ENCODE peak calls at places on chromosomes 6 and 20, in four cellular contexts. One of them, this sample, is unnamed.

GRCh38 chr6:43396408-43397149 is 27.1 kb upstream of the ZNF318 start:
- DNase-seq in fibroblast of mammary gland: no peak
- DNase-seq in AG09319: no peak
- DNase-seq in HepG2: no peak
- DNase-seq in this sample: no peak

GRCh38 chr20:56380375-56380774 is 11.6 kb downstream of the AURKA start:
- DNase-seq in fibroblast of mammary gland: no peak
- DNase-seq in AG09319: no peak
- DNase-seq in HepG2: no peak
- DNase-seq in this sample: no peak

GRCh38 chr6:113697642-113698410 is 159.3 kb upstream of the MARCKS start:
- DNase-seq in fibroblast of mammary gland: peak; percentile 93
- DNase-seq in AG09319: peak; percentile 79
- DNase-seq in HepG2: no peak
- DNase-seq in this sample: no peak

GRCh38 chr6:85065831-85066230 is 301.4 kb upstream of the TBX18 start:
- DNase-seq in fibroblast of mammary gland: peak; percentile 68
- DNase-seq in AG09319: no peak
- DNase-seq in HepG2: no peak
- DNase-seq in this sample: no peak

GRCh38 chr20:33277471-33278441 is 5.3 kb upstream of the BPIFB1 start:
- DNase-seq in fibroblast of mammary gland: no peak
- DNase-seq in AG09319: no peak
- DNase-seq in HepG2: peak; percentile 53
- DNase-seq in this sample: no peak

GRCh38 chr6:149108398-149109100 is 209.0 kb upstream of the TAB2 start:
- DNase-seq in fibroblast of mammary gland: no peak
- DNase-seq in AG09319: no peak
- DNase-seq in HepG2: no peak
- DNase-seq in this sample: no peak

GRCh38 chr6:12283904-12284303 is 6.3 kb upstream of the EDN1 start:
- DNase-seq in fibroblast of mammary gland: no peak
- DNase-seq in AG09319: no peak
- DNase-seq in HepG2: no peak
- DNase-seq in this sample: no peak

GRCh38 chr20:41327178-41327577 is 9.6 kb upstream of the ZHX3 start:
- DNase-seq in fibroblast of mammary gland: no peak
- DNase-seq in AG09319: no peak
- DNase-seq in HepG2: no peak
- DNase-seq in this sample: no peak

GRCh38 chr6:51350308-51350904 is 531.7 kb downstream of the TFAP2B start:
- DNase-seq in fibroblast of mammary gland: peak; percentile 12
- DNase-seq in AG09319: no peak
- DNase-seq in HepG2: no peak
- DNase-seq in this sample: no peak

GRCh38 chr20:33815671-33816070 is 4.5 kb downstream of the CHMP4B start:
- DNase-seq in fibroblast of mammary gland: no peak
- DNase-seq in AG09319: no peak
- DNase-seq in HepG2: no peak
- DNase-seq in this sample: no peak

GRCh38 chr20:63693079-63693974 is 3.1 kb upstream of the TNFRSF6B start:
- DNase-seq in fibroblast of mammary gland: no peak
- DNase-seq in AG09319: no peak
- DNase-seq in HepG2: no peak
- DNase-seq in this sample: no peak

GRCh38 chr20:14488756-14489479 is 151.5 kb upstream of the FLRT3 start:
- DNase-seq in fibroblast of mammary gland: peak; percentile 12
- DNase-seq in AG09319: no peak
- DNase-seq in HepG2: no peak
- DNase-seq in this sample: no peak

GRCh38 chr20:25081065-25081729 is 744 bp downstream of the VSX1 start:
- DNase-seq in fibroblast of mammary gland: no peak
- DNase-seq in AG09319: no peak
- DNase-seq in HepG2: no peak
- DNase-seq in this sample: peak; percentile 90

GRCh38 chr20:49415005-49415663 is 67.3 kb downstream of the KCNB1 start:
- DNase-seq in fibroblast of mammary gland: no peak
- DNase-seq in AG09319: no peak
- DNase-seq in HepG2: no peak
- DNase-seq in this sample: no peak

GRCh38 chr6:11196511-11197174 is 35.8 kb downstream of the NEDD9 start:
- DNase-seq in fibroblast of mammary gland: peak; percentile 34
- DNase-seq in AG09319: peak; percentile 58
- DNase-seq in HepG2: no peak
- DNase-seq in this sample: no peak

GRCh38 chr6:33091957-33092356 is 16.2 kb downstream of the HLA-DPB1 start:
- DNase-seq in fibroblast of mammary gland: no peak
- DNase-seq in AG09319: no peak
- DNase-seq in HepG2: peak; percentile 30
- DNase-seq in this sample: peak; percentile 28

GRCh38 chr6:91569071-91569470 is 982.2 kb upstream of the MAP3K7 start:
- DNase-seq in fibroblast of mammary gland: no peak
- DNase-seq in AG09319: no peak
- DNase-seq in HepG2: no peak
- DNase-seq in this sample: no peak

GRCh38 chr20:47303736-47304135 is 52.8 kb downstream of the ZMYND8 start:
- DNase-seq in fibroblast of mammary gland: no peak
- DNase-seq in AG09319: no peak
- DNase-seq in HepG2: no peak
- DNase-seq in this sample: no peak

GRCh38 chr6:121826156-121826810 is 390.8 kb downstream of the GJA1 start:
- DNase-seq in fibroblast of mammary gland: peak; percentile 96
- DNase-seq in AG09319: no peak
- DNase-seq in HepG2: no peak
- DNase-seq in this sample: no peak

GRCh38 chr6:134416501-134417154 is 98.7 kb upstream of the SGK1 start:
- DNase-seq in fibroblast of mammary gland: peak; percentile 68
- DNase-seq in AG09319: no peak
- DNase-seq in HepG2: no peak
- DNase-seq in this sample: no peak

GRCh38 chr6:106807946-106808611 is 166.4 kb downstream of the CD24 start:
- DNase-seq in fibroblast of mammary gland: no peak
- DNase-seq in AG09319: no peak
- DNase-seq in HepG2: peak; percentile 30
- DNase-seq in this sample: no peak
- TF ChIP-seq CTCF in fibroblast of mammary gland: no peak
- TF ChIP-seq CTCF in AG09319: no peak
- TF ChIP-seq CTCF in HepG2: peak; percentile 64
- TF ChIP-seq CTCF in this sample: no peak

DNA sequence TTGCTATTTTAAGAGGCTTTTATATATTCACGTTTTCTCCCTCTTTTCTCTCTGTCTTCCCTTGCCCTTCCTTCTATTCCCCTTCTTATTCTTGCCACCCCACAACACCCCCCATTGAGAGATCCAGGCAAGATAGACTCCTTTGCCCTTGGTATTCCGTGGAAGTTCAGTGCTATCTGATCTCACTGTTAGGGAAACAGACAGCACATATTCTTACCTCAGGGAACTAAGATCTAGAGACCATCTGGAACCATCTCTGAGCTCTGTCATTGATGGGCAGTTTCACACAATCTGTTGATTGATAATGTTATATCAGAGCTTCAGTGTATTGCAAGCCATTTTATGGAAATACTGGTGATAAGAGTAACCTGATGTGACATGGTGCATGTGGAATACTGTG is 228.8 kb downstream of the ARID1B start:
- DNase-seq in fibroblast of mammary gland: no peak
- DNase-seq in AG09319: no peak
- DNase-seq in HepG2: no peak
- DNase-seq in this sample: no peak
- TF ChIP-seq CTCF in fibroblast of mammary gland: no peak
- TF ChIP-seq CTCF in AG09319: no peak
- TF ChIP-seq CTCF in HepG2: no peak
- TF ChIP-seq CTCF in this sample: no peak

DNA sequence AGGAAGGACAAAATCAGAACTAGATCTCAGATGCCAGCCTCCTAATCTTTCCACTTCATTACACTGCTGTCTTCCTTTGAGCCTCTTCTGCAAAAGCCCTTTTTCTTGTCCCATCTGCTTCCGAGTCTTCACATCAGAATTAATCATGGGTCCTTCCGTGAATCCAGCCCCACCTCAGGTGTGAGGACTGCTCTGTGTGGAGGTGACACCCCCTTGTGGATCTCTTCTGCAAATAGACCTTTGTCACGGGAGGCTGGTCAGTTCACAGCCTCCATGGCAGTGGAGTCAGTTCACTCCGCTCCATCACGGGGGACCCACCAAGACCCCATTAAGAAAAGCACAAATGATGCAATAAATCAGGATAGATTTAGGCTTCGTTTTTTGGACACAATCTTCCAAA is 171.1 kb downstream of the ADAT2 start:
- DNase-seq in fibroblast of mammary gland: peak; percentile 26
- DNase-seq in AG09319: no peak
- DNase-seq in HepG2: peak; percentile 34
- DNase-seq in this sample: peak; percentile 14
- TF ChIP-seq CTCF in fibroblast of mammary gland: peak; percentile 25
- TF ChIP-seq CTCF in AG09319: peak; percentile 20
- TF ChIP-seq CTCF in HepG2: peak; percentile 81
- TF ChIP-seq CTCF in this sample: peak; percentile 18

DNA sequence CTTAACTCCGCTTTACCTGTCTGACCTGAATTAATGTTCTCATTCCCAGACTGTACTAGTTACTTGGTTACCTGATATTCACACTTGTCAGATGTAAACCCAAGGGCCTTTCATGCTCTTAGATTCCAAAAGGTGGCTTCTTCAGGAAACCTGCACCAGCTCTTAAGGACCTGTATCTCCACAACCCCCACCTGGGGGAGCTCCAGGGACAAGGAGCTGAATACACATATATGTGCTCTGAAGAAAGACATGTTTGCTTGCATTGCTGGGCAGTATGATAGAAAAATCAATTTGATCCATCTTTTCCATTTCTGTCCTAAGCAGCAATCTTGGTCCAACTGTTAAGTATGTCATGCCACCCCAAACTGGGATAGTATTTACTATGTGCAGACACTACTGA is 64.8 kb upstream of the POU3F2 start:
- DNase-seq in fibroblast of mammary gland: peak; percentile 11
- DNase-seq in AG09319: no peak
- DNase-seq in HepG2: peak; percentile 24
- DNase-seq in this sample: no peak
- TF ChIP-seq CTCF in fibroblast of mammary gland: peak; percentile 9
- TF ChIP-seq CTCF in AG09319: no peak
- TF ChIP-seq CTCF in HepG2: peak; percentile 28
- TF ChIP-seq CTCF in this sample: no peak

GRCh38 chr6:29517245-29517644 is 29.5 kb upstream of the MAS1L start:
- DNase-seq in fibroblast of mammary gland: no peak
- DNase-seq in AG09319: no peak
- DNase-seq in HepG2: no peak
- DNase-seq in this sample: no peak
- TF ChIP-seq CTCF in fibroblast of mammary gland: no peak
- TF ChIP-seq CTCF in AG09319: no peak
- TF ChIP-seq CTCF in HepG2: no peak
- TF ChIP-seq CTCF in this sample: no peak

GRCh38 chr6:116012966-116013365 is 47.7 kb downstream of the FRK start:
- DNase-seq in fibroblast of mammary gland: no peak
- DNase-seq in AG09319: no peak
- DNase-seq in HepG2: no peak
- DNase-seq in this sample: no peak

GRCh38 chr6:116012471-116012949 is 48.2 kb downstream of the FRK start:
- DNase-seq in fibroblast of mammary gland: no peak
- DNase-seq in AG09319: no peak
- DNase-seq in HepG2: peak; percentile 25
- DNase-seq in this sample: no peak

GRCh38 chr6:116011520-116011919 is 49.2 kb downstream of the FRK start:
- DNase-seq in fibroblast of mammary gland: no peak
- DNase-seq in AG09319: no peak
- DNase-seq in HepG2: no peak
- DNase-seq in this sample: no peak

GRCh38 chr6:116010400-116011095 is 50.1 kb downstream of the FRK start:
- DNase-seq in fibroblast of mammary gland: peak; percentile 74
- DNase-seq in AG09319: no peak
- DNase-seq in HepG2: peak; percentile 75
- DNase-seq in this sample: peak; percentile 60

DNA sequence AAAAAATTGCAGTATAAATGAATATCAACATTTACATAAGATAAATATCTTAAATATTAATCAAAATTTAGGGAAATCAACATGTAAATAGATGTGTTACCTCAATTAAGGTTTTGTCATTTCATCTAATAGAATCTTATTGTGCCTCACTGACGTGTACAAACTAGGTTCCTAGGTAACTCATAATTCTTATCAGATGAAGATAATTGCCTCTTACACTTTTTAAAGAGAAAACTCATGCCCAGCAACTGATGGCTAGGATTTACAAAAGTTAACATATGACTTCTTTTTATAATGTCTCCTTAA is 49.6 kb downstream of the FRK start:
- DNase-seq in fibroblast of mammary gland: no peak
- DNase-seq in AG09319: no peak
- DNase-seq in HepG2: no peak
- DNase-seq in this sample: no peak
- TF ChIP-seq CTCF in fibroblast of mammary gland: no peak
- TF ChIP-seq CTCF in AG09319: no peak
- TF ChIP-seq CTCF in HepG2: no peak
- TF ChIP-seq CTCF in this sample: peak; percentile 14

This sample was measured in nephron progenitor cell.